ENCODE peak calls at places on chromosome 22, in five cellular contexts. D is HS-27A; R is EL; K is activated naive CD8-positive, alpha-beta T cell treated with anti-CD3 and anti-CD28 coated beads for 36 hours; H is right atrium auricular region. P is an unnamed sample.

GRCh38 chr22:38177926-38178604 is 3.6 kb downstream of the PLA2G6 start:
- DNase-seq in D (peak; percentile 62), R (peak; percentile 92), K (no peak), H (peak; percentile 73), P (peak; percentile 21)

GRCh38 chr22:26086359-26086758 is 82.9 kb upstream of the SEZ6L start:
- DNase-seq in D (no peak), R (no peak), K (no peak), H (no peak), P (no peak)

GRCh38 chr22:39269095-39269827 is 24.5 kb upstream of the PDGFB start:
- DNase-seq in D (no peak), R (no peak), K (no peak), H (no peak), P (no peak)

GRCh38 chr22:22751043-22751603 is 106.7 kb downstream of the GGTLC2 start:
- DNase-seq in D (no peak), R (no peak), K (no peak), H (no peak), P (no peak)

GRCh38 chr22:41201146-41201545 is 4.0 kb upstream of the L3MBTL2 start:
- DNase-seq in D (no peak), R (no peak), K (no peak), H (no peak), P (no peak)

GRCh38 chr22:42685941-42686666 is 34.6 kb downstream of the A4GALT start:
- DNase-seq in D (no peak), R (no peak), K (no peak), H (peak; percentile 72), P (no peak)

GRCh38 chr22:43891360-43892182 is at the start of gene PNPLA5:
- DNase-seq in D (no peak), R (no peak), K (peak; percentile 46), H (no peak), P (no peak)

GRCh38 chr22:37843746-37844089 is 416 bp downstream of the ANKRD54 start:
- DNase-seq in D (no peak), R (no peak), K (peak; percentile 65), H (no peak), P (no peak)

GRCh38 chr22:42949159-42949558 is 65.8 kb downstream of the PACSIN2 start:
- DNase-seq in D (no peak), R (peak; percentile 48), K (no peak), H (no peak), P (peak; percentile 55)

GRCh38 chr22:21713428-21714058 is 22.1 kb downstream of the YPEL1 start:
- DNase-seq in D (no peak), R (no peak), K (no peak), H (no peak), P (no peak)

P was measured in NCI-H226.